ENCODE peak calls at places on chromosomes 11 and 22, in six cellular contexts. L is CD4-positive, alpha-beta memory T cell; C is EH; O is BJ; T is epithelial cell of prostate; H is brain microvascular endothelial cell. Y is an unnamed sample.
A peak's percentile ranks its signal among the peaks of the same experiment; 100 is the strongest.

GRCh38 chr22:39973656-39974055 is 13.5 kb downstream of the TMA7B start:
- DNase-seq in L (no peak), C (no peak), O (no peak), T (no peak), H (no peak), Y (no peak)

GRCh38 chr11:128405693-128406364 is 181.5 kb downstream of the ETS1 start:
- DNase-seq in L (no peak), C (no peak), O (no peak), T (no peak), H (no peak), Y (no peak)

GRCh38 chr22:18110194-18110943 is at the start of gene TUBA8:
- DNase-seq in L (no peak), C (peak; percentile 40), O (no peak), T (no peak), H (peak; percentile 14), Y (no peak)

GRCh38 chr11:69157156-69157821 is 1.6 kb downstream of the SMIM38 start:
- DNase-seq in L (no peak), C (peak; percentile 72), O (no peak), T (no peak), H (no peak), Y (no peak)

GRCh38 chr11:64499261-64500004 is 91.6 kb upstream of the SLC22A12 start:
- DNase-seq in L (no peak), C (no peak), O (no peak), T (no peak), H (no peak), Y (no peak)

GRCh38 chr22:20206709-20207215 is 55.9 kb upstream of the CCDC188 start:
- DNase-seq in L (no peak), C (peak; percentile 46), O (no peak), T (no peak), H (peak; percentile 14), Y (peak; percentile 45)

GRCh38 chr11:6812391-6813005 is 13.0 kb upstream of the OR6A2 start:
- DNase-seq in L (peak; percentile 51), C (peak; percentile 53), O (no peak), T (no peak), H (peak; percentile 22), Y (no peak)

GRCh38 chr11:110878513-110878912 is 166.3 kb upstream of the ARHGAP20 start:
- DNase-seq in L (no peak), C (no peak), O (no peak), T (no peak), H (no peak), Y (no peak)

GRCh38 chr22:36331912-36332622 is 55.7 kb downstream of the MYH9 start:
- DNase-seq in L (peak; percentile 69), C (peak; percentile 79), O (no peak), T (no peak), H (no peak), Y (peak; percentile 47)

GRCh38 chr11:70142171-70142875 is 60.8 kb upstream of the FADD start:
- DNase-seq in L (no peak), C (no peak), O (no peak), T (no peak), H (no peak), Y (no peak)

GRCh38 chr11:61811831-61812230 is 5.0 kb downstream of the FADS1 start:
- DNase-seq in L (no peak), C (no peak), O (no peak), T (no peak), H (no peak), Y (no peak)

Y was measured in activated CD4-positive, CD25-positive, alpha-beta regulatory T cell treated with anti-CD3 and anti-CD28 coated beads, Interleukin-2, amount 50 U/mL, for 72 hours.